ENCODE peak calls at places on chromosomes 3 and 15, in four cellular contexts. One of them, this sample, is unnamed.

GRCh38 chr3:155435821-155436220 is 142.3 kb upstream of the STRIT1 start:
- DNase-seq in testis: no peak
- DNase-seq in ELR: peak; percentile 33
- DNase-seq in stimulated activated CD4-positive, alpha-beta T cell treated with anti-CD3 and anti-CD28 coated beads, TNF-alpha, amount 100 ng/mL, for 24 hours: no peak
- DNase-seq in this sample: no peak

GRCh38 chr15:72964135-72964534 is 88.1 kb upstream of the NEO1 start:
- DNase-seq in stimulated activated CD4-positive, alpha-beta T cell treated with anti-CD3 and anti-CD28 coated beads, TNF-alpha, amount 100 ng/mL, for 24 hours: no peak
- DNase-seq in ELR: no peak
- DNase-seq in testis: no peak
- DNase-seq in this sample: no peak

GRCh38 chr15:50886611-50887350 is 21.7 kb upstream of the AP4E1 start:
- DNase-seq in stimulated activated CD4-positive, alpha-beta T cell treated with anti-CD3 and anti-CD28 coated beads, TNF-alpha, amount 100 ng/mL, for 24 hours: no peak
- DNase-seq in testis: no peak
- DNase-seq in ELR: no peak
- DNase-seq in this sample: no peak

GRCh38 chr3:156675744-156676466 is 1.5 kb downstream of the TIPARP start:
- DNase-seq in stimulated activated CD4-positive, alpha-beta T cell treated with anti-CD3 and anti-CD28 coated beads, TNF-alpha, amount 100 ng/mL, for 24 hours: peak; percentile 22
- DNase-seq in testis: peak; percentile 71
- DNase-seq in ELR: peak; percentile 98
- DNase-seq in this sample: no peak

GRCh38 chr3:146187334-146187950 is 26.5 kb upstream of the PLOD2 start:
- DNase-seq in ELR: peak; percentile 71
- DNase-seq in testis: peak; percentile 34
- DNase-seq in stimulated activated CD4-positive, alpha-beta T cell treated with anti-CD3 and anti-CD28 coated beads, TNF-alpha, amount 100 ng/mL, for 24 hours: no peak
- DNase-seq in this sample: no peak

GRCh38 chr3:70277304-70277703 is 35.1 kb downstream of the MDFIC2 start:
- DNase-seq in stimulated activated CD4-positive, alpha-beta T cell treated with anti-CD3 and anti-CD28 coated beads, TNF-alpha, amount 100 ng/mL, for 24 hours: no peak
- DNase-seq in testis: no peak
- DNase-seq in ELR: no peak
- DNase-seq in this sample: no peak

GRCh38 chr3:114294940-114295480 is 1.2 kb downstream of the TIGIT start:
- DNase-seq in ELR: no peak
- DNase-seq in stimulated activated CD4-positive, alpha-beta T cell treated with anti-CD3 and anti-CD28 coated beads, TNF-alpha, amount 100 ng/mL, for 24 hours: no peak
- DNase-seq in testis: no peak
- DNase-seq in this sample: no peak

GRCh38 chr3:158312560-158313141 is 202.8 kb downstream of the RSRC1 start:
- DNase-seq in testis: no peak
- DNase-seq in stimulated activated CD4-positive, alpha-beta T cell treated with anti-CD3 and anti-CD28 coated beads, TNF-alpha, amount 100 ng/mL, for 24 hours: no peak
- DNase-seq in ELR: no peak
- DNase-seq in this sample: no peak

GRCh38 chr3:149475451-149476060 is 1.1 kb downstream of the TM4SF4 start:
- DNase-seq in ELR: no peak
- DNase-seq in testis: no peak
- DNase-seq in stimulated activated CD4-positive, alpha-beta T cell treated with anti-CD3 and anti-CD28 coated beads, TNF-alpha, amount 100 ng/mL, for 24 hours: no peak
- DNase-seq in this sample: no peak

GRCh38 chr15:89002281-89002761 is 85.9 kb upstream of the ABHD2 start:
- DNase-seq in stimulated activated CD4-positive, alpha-beta T cell treated with anti-CD3 and anti-CD28 coated beads, TNF-alpha, amount 100 ng/mL, for 24 hours: no peak
- DNase-seq in testis: no peak
- DNase-seq in ELR: peak; percentile 83
- DNase-seq in this sample: no peak

GRCh38 chr3:157408499-157409149 is 28.0 kb upstream of the PTX3 start:
- DNase-seq in stimulated activated CD4-positive, alpha-beta T cell treated with anti-CD3 and anti-CD28 coated beads, TNF-alpha, amount 100 ng/mL, for 24 hours: no peak
- DNase-seq in testis: no peak
- DNase-seq in ELR: no peak
- DNase-seq in this sample: no peak

This sample was measured in NCI-H1930.